ENCODE peak calls at places on chromosomes 1 and 21, in four cellular contexts. M is stimulated activated CD8-positive, alpha-beta memory T cell treated with anti-CD3 and anti-CD28 coated beads, Interleukin-15, amount 100 ng/mL, for 1 hour; K is hepatic stellate cell; N is PC-9. W is an unnamed sample.

GRCh38 chr21:38680401-38680800 is 125.3 kb upstream of the ETS2 start:
- DNase-seq in M (no peak), K (no peak), N (no peak), W (no peak)

GRCh38 chr1:40314721-40315238 is 2.3 kb downstream of the COL9A2 start:
- DNase-seq in M (no peak), K (no peak), N (no peak), W (no peak)

GRCh38 chr1:152461544-152461943 is 47.5 kb upstream of the CRNN start:
- DNase-seq in M (peak; percentile 41), K (peak; percentile 26), N (peak; percentile 28), W (no peak)

GRCh38 chr1:98325646-98326441 is 335.7 kb upstream of the SNX7 start:
- DNase-seq in M (no peak), K (no peak), N (peak; percentile 78), W (no peak)

GRCh38 chr1:71039666-71040262 is 7.9 kb downstream of the PTGER3 start:
- DNase-seq in M (no peak), K (no peak), N (no peak), W (no peak)

GRCh38 chr1:110722835-110723234 is 48.1 kb upstream of the KCNA3 start:
- DNase-seq in M (no peak), K (no peak), N (no peak), W (no peak)

GRCh38 chr1:231424950-231425805 is 3.1 kb upstream of the EGLN1 start:
- DNase-seq in M (no peak), K (no peak), N (no peak), W (no peak)

GRCh38 chr1:88013485-88013884 is 670.6 kb upstream of the PKN2 start:
- DNase-seq in M (no peak), K (no peak), N (no peak), W (no peak)

GRCh38 chr1:181416268-181416855 is 67.0 kb upstream of the CACNA1E start:
- DNase-seq in M (no peak), K (no peak), N (no peak), W (no peak)

GRCh38 chr1:156693858-156694562 is 11.4 kb downstream of the CRABP2 start:
- DNase-seq in M (no peak), K (no peak), N (peak; percentile 80), W (no peak)

GRCh38 chr1:46557403-46557802 is 6.0 kb upstream of the KNCN start:
- DNase-seq in M (no peak), K (no peak), N (no peak), W (no peak)